ENCODE peak calls at places on chromosomes 4 and X, in seven cellular contexts. U is left ventricle myocardium inferior; L is fibroblast of lung; X is hippocampal formation; Y is HFF-Myc; I is effector memory CD8-positive, alpha-beta T cell; R is activated CD8-positive, alpha-beta T cell treated with anti-CD3 and anti-CD28 coated beads, Interleukin-2, amount 10 ng/mL, durations not matched to agents 7 days and 5 days. O is an unnamed sample.

GRCh38 chr4:30402276-30402675 is 317.9 kb upstream of the PCDH7 start:
- DNase-seq in L (peak; percentile 15), X (no peak), U (no peak), R (no peak), Y (no peak), I (no peak), O (no peak)

GRCh38 chr4:187422655-187423054 is 572.9 kb upstream of the ZFP42 start:
- DNase-seq in L (no peak), R (no peak), Y (no peak), I (no peak), X (no peak), U (no peak), O (no peak)

GRCh38 chrX:154526901-154527675 is 11.1 kb upstream of the FAM3A start:
- DNase-seq in I (peak; percentile 27), Y (no peak), X (peak; percentile 67), R (peak; percentile 75), U (peak; percentile 78), L (peak; percentile 73), O (peak; percentile 56)

GRCh38 chrX:89034679-89035078 is 287.7 kb downstream of the CPXCR1 start:
- DNase-seq in Y (no peak), R (no peak), X (no peak), I (no peak), L (no peak), U (no peak), O (no peak)

GRCh38 chrX:77451041-77451440 is 3.9 kb downstream of the FGF16 start:
- DNase-seq in I (no peak), L (peak; percentile 73), R (no peak), X (no peak), Y (peak; percentile 3), U (no peak), O (no peak)

GRCh38 chrX:19678941-19679340 is 163.6 kb upstream of the MAP3K15 start:
- DNase-seq in R (peak; percentile 38), I (no peak), Y (no peak), L (no peak), X (no peak), U (no peak), O (no peak)

GRCh38 chrX:45850775-45851433 is 650.2 kb upstream of the DIPK2B start:
- DNase-seq in X (no peak), L (peak; percentile 54), R (peak; percentile 41), I (no peak), U (no peak), Y (no peak), O (no peak)

GRCh38 chr4:80011636-80012236 is 61.3 kb downstream of the ANTXR2 start:
- DNase-seq in I (no peak), L (peak; percentile 83), R (no peak), X (no peak), U (no peak), Y (peak; percentile 67), O (no peak)

GRCh38 chr4:172997851-172998250 is 170.8 kb upstream of the GALNT7 start:
- DNase-seq in U (no peak), R (no peak), L (no peak), I (no peak), X (no peak), Y (no peak), O (no peak)

GRCh38 chrX:2967584-2967983 is 38.4 kb upstream of the ARSD start:
- DNase-seq in U (no peak), X (no peak), R (no peak), L (no peak), Y (no peak), I (no peak), O (no peak)

GRCh38 chr4:878796-879729 is 53.1 kb downstream of the GAK start:
- DNase-seq in U (no peak), Y (no peak), X (no peak), L (no peak), I (peak; percentile 30), R (peak; percentile 72), O (no peak)

GRCh38 chr4:177473991-177474390 is 31.8 kb upstream of the AGA start:
- DNase-seq in L (no peak), Y (no peak), X (no peak), I (no peak), U (no peak), R (no peak), O (no peak)

GRCh38 chrX:39063037-39063436 is 261.8 kb downstream of the MID1IP1 start:
- DNase-seq in Y (no peak), L (no peak), X (no peak), U (no peak), I (no peak), R (no peak), O (no peak)

GRCh38 chr4:6701371-6701770 is 7.7 kb downstream of the S100P start:
- DNase-seq in Y (no peak), I (no peak), L (no peak), X (no peak), U (no peak), R (peak; percentile 54), O (no peak)

GRCh38 chrX:28582494-28582893 is 4.8 kb upstream of the IL1RAPL1 start:
- DNase-seq in R (no peak), X (no peak), U (no peak), Y (no peak), I (no peak), L (peak; percentile 21), O (no peak)

GRCh38 chr4:158812543-158812942 is 43.7 kb downstream of the FNIP2 start:
- DNase-seq in I (no peak), Y (no peak), L (no peak), X (no peak), R (no peak), U (no peak), O (no peak)

GRCh38 chrX:4830880-4831557 is 1117.6 kb upstream of the PRKX start:
- DNase-seq in Y (no peak), U (no peak), L (peak; percentile 1), R (no peak), X (no peak), I (no peak), O (no peak)

GRCh38 chr4:1309261-1310010 is 19.7 kb downstream of the MAEA start:
- DNase-seq in L (peak; percentile 94), I (peak; percentile 64), R (peak; percentile 77), X (peak; percentile 87), U (peak; percentile 86), Y (peak; percentile 83), O (peak; percentile 86)

GRCh38 chr4:25410820-25411529 is 33.9 kb downstream of the ANAPC4 start:
- DNase-seq in X (no peak), Y (no peak), I (no peak), L (no peak), R (no peak), U (no peak), O (no peak)

GRCh38 chr4:77433102-77433733 is 172.4 kb upstream of the CXCL13 start:
- DNase-seq in X (no peak), L (peak; percentile 26), R (peak; percentile 42), I (peak; percentile 3), Y (peak; percentile 26), U (no peak), O (no peak)

GRCh38 chrX:119552508-119552907 is 12.7 kb downstream of the STEEP1 start:
- DNase-seq in L (peak; percentile 27), Y (no peak), R (no peak), U (no peak), X (no peak), I (no peak), O (no peak)

GRCh38 chr4:173217727-173218126 is 49.1 kb downstream of the GALNT7 start:
- DNase-seq in R (no peak), L (peak; percentile 75), I (no peak), Y (no peak), U (no peak), X (no peak), O (no peak)

GRCh38 chrX:40573763-40574162 is 7.0 kb upstream of the ATP6AP2 start:
- DNase-seq in Y (no peak), U (no peak), R (peak; percentile 48), I (peak; percentile 15), L (no peak), X (no peak), O (no peak)

GRCh38 chr4:12679217-12679616 is 804.9 kb downstream of the RAB28 start:
- DNase-seq in R (no peak), I (no peak), X (no peak), L (no peak), Y (no peak), U (no peak), O (no peak)

GRCh38 chr4:68375667-68376559 is 26.0 kb upstream of the YTHDC1 start:
- DNase-seq in I (peak; percentile 44), L (peak; percentile 54), R (peak; percentile 64), X (peak; percentile 3), U (no peak), Y (no peak), O (no peak)

GRCh38 chr4:40455340-40455902 is 120.3 kb downstream of the CHRNA9 start:
- DNase-seq in I (no peak), U (no peak), Y (no peak), X (no peak), R (no peak), L (no peak), O (no peak)